ENCODE peak calls at places on chromosomes 4 and X, in five cellular contexts. O, A, D, Y and J are unnamed samples.

GRCh38 chr4:113181289-113182007 is 132.0 kb downstream of the ANK2 start:
- DNase-seq in O (no peak), A (no peak), D (no peak), Y (no peak), J (no peak)

GRCh38 chrX:40281341-40282005 is 183.7 kb upstream of the BCOR start:
- DNase-seq in O (no peak), A (peak; percentile 39), D (no peak), Y (no peak), J (no peak)

GRCh38 chrX:38561126-38561868 is at the start of gene TSPAN7:
- DNase-seq in O (peak; percentile 94), A (peak; percentile 40), D (peak; percentile 78), Y (peak; percentile 71), J (peak; percentile 63)

GRCh38 chr4:3122081-3122563 is 47.6 kb downstream of the HTT start:
- DNase-seq in O (no peak), A (no peak), D (no peak), Y (no peak), J (no peak)

GRCh38 chr4:37885496-37885895 is 5.4 kb upstream of the TBC1D1 start:
- DNase-seq in O (no peak), A (no peak), D (no peak), Y (no peak), J (no peak)

GRCh38 chr4:37803348-37803973 is 23.0 kb upstream of the PGM2 start:
- DNase-seq in O (no peak), A (peak; percentile 33), D (peak; percentile 19), Y (no peak), J (peak; percentile 63)

GRCh38 chrX:8010105-8010504 is 82.9 kb upstream of the PNPLA4 start:
- DNase-seq in O (no peak), A (no peak), D (peak; percentile 3), Y (no peak), J (no peak)

GRCh38 chr4:184355111-184355604 is 119.2 kb downstream of the IRF2 start:
- DNase-seq in O (no peak), A (peak; percentile 98), D (no peak), Y (no peak), J (no peak)

GRCh38 chr4:70559216-70559830 is 32.7 kb upstream of the AMBN start:
- DNase-seq in O (no peak), A (no peak), D (peak; percentile 66), Y (no peak), J (peak; percentile 10)

GRCh38 chr4:38046735-38047487 is 86.7 kb downstream of the PTTG2 start:
- DNase-seq in O (no peak), A (peak; percentile 11), D (peak; percentile 50), Y (no peak), J (no peak)

GRCh38 chr4:52824603-52825310 is 37.4 kb upstream of the RASL11B start:
- DNase-seq in O (no peak), A (no peak), D (no peak), Y (no peak), J (no peak)

GRCh38 chrX:88655460-88655859 is 91.6 kb upstream of the CPXCR1 start:
- DNase-seq in O (no peak), A (no peak), D (no peak), Y (no peak), J (no peak)

GRCh38 chr4:159077702-159078495 is 25.0 kb upstream of the RAPGEF2 start:
- DNase-seq in O (no peak), A (no peak), D (no peak), Y (no peak), J (no peak)

GRCh38 chrX:12162420-12162819 is 24.1 kb downstream of the FRMPD4 start:
- DNase-seq in O (no peak), A (no peak), D (no peak), Y (no peak), J (no peak)